ENCODE peak calls at places on chromosome 6, in six cellular contexts. One of them, this sample, is unnamed.
A peak's percentile ranks its signal among the peaks of the same experiment; 100 is the strongest.

GRCh38 chr6:154611241-154611640 is 100.8 kb upstream of the CNKSR3 start:
- DNase-seq in ascending aorta: no peak
- DNase-seq in RWPE1: no peak
- DNase-seq in breast epithelium: no peak
- DNase-seq in body of pancreas: no peak
- DNase-seq in heart left ventricle: no peak
- DNase-seq in this sample: no peak

GRCh38 chr6:27672113-27672799 is 199.4 kb upstream of the ZNF184 start:
- DNase-seq in ascending aorta: no peak
- DNase-seq in RWPE1: no peak
- DNase-seq in breast epithelium: no peak
- DNase-seq in body of pancreas: peak; percentile 6
- DNase-seq in heart left ventricle: no peak
- DNase-seq in this sample: peak; percentile 61

GRCh38 chr6:111837641-111838500 is 35.4 kb downstream of the FYN start:
- DNase-seq in ascending aorta: no peak
- DNase-seq in RWPE1: no peak
- DNase-seq in breast epithelium: no peak
- DNase-seq in body of pancreas: no peak
- DNase-seq in heart left ventricle: no peak
- DNase-seq in this sample: no peak

GRCh38 chr6:43076093-43076927 is at the start of gene PTK7:
- DNase-seq in ascending aorta: no peak
- DNase-seq in RWPE1: no peak
- DNase-seq in breast epithelium: peak; percentile 65
- DNase-seq in body of pancreas: peak; percentile 50
- DNase-seq in heart left ventricle: peak; percentile 46
- DNase-seq in this sample: peak; percentile 80

GRCh38 chr6:28258877-28259777 is at the start of gene NKAPL:
- DNase-seq in ascending aorta: peak; percentile 90
- DNase-seq in RWPE1: no peak
- DNase-seq in breast epithelium: no peak
- DNase-seq in body of pancreas: peak; percentile 78
- DNase-seq in heart left ventricle: peak; percentile 88
- DNase-seq in this sample: peak; percentile 93

GRCh38 chr6:21845018-21845417 is 251.5 kb downstream of the SOX4 start:
- DNase-seq in ascending aorta: no peak
- DNase-seq in RWPE1: no peak
- DNase-seq in breast epithelium: no peak
- DNase-seq in body of pancreas: no peak
- DNase-seq in heart left ventricle: peak; percentile 22
- DNase-seq in this sample: no peak

GRCh38 chr6:134317471-134318131 is at the start of gene SGK1:
- DNase-seq in ascending aorta: no peak
- DNase-seq in RWPE1: peak; percentile 20
- DNase-seq in breast epithelium: no peak
- DNase-seq in body of pancreas: no peak
- DNase-seq in heart left ventricle: no peak
- DNase-seq in this sample: peak; percentile 76

GRCh38 chr6:13711726-13712484 is at the start of gene RANBP9:
- DNase-seq in ascending aorta: peak; percentile 93
- DNase-seq in RWPE1: peak; percentile 75
- DNase-seq in breast epithelium: peak; percentile 77
- DNase-seq in body of pancreas: peak; percentile 92
- DNase-seq in heart left ventricle: peak; percentile 90
- DNase-seq in this sample: peak; percentile 94

GRCh38 chr6:144104898-144105487 is 9.6 kb upstream of the SF3B5 start:
- DNase-seq in ascending aorta: no peak
- DNase-seq in RWPE1: peak; percentile 67
- DNase-seq in breast epithelium: no peak
- DNase-seq in body of pancreas: peak; percentile 64
- DNase-seq in heart left ventricle: peak; percentile 21
- DNase-seq in this sample: peak; percentile 84

GRCh38 chr6:151729829-151730495 is 77.5 kb upstream of the ESR1 start:
- DNase-seq in ascending aorta: no peak
- DNase-seq in RWPE1: no peak
- DNase-seq in breast epithelium: no peak
- DNase-seq in body of pancreas: no peak
- DNase-seq in heart left ventricle: no peak
- DNase-seq in this sample: no peak

GRCh38 chr6:71468038-71468437 is 179.4 kb downstream of the OGFRL1 start:
- DNase-seq in ascending aorta: no peak
- DNase-seq in RWPE1: no peak
- DNase-seq in breast epithelium: no peak
- DNase-seq in body of pancreas: no peak
- DNase-seq in heart left ventricle: no peak
- DNase-seq in this sample: no peak

GRCh38 chr6:110340566-110340965 is 17.6 kb downstream of the METTL24 start:
- DNase-seq in ascending aorta: no peak
- DNase-seq in RWPE1: no peak
- DNase-seq in breast epithelium: no peak
- DNase-seq in body of pancreas: no peak
- DNase-seq in heart left ventricle: no peak
- DNase-seq in this sample: no peak

DNA sequence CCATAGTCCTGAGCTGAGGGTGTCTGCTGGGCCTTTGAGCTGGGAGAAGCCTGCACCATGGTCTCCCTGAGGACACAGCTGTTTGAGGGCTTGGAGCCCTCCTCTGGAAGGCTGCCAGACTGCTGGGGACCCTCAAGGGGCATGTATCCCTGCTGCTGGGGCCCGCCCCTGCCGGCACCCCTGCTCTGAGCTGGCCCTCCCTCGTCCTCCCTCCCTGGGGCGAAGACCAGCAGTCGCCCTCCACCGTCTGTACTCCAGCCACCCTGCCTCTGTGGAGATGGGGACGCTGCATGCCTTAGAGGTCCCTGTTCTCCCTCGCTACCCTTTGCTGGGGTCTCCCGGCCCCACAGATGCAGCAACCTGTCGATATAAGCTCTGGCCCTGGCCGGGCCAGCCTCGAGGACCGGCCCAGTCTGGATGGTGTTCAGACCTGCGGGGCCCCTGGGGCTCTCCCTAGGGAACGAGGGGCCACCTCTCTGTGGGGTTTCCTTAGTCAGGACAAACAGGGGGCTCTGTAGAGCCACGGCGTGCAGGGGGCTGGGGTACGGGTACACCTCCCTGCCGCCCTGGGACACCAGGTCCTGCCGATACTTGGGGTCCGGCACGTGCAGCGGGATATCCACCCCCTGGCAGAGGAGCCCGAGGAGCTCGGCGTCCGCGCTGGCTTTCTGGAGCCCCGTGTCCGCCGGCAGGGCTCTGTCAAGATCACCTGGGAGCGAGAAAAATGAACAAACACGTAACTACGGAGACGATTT is 11.0 kb downstream of the DACT2 start:
- DNase-seq in ascending aorta: no peak
- DNase-seq in RWPE1: no peak
- DNase-seq in breast epithelium: no peak
- DNase-seq in body of pancreas: no peak
- DNase-seq in heart left ventricle: no peak
- DNase-seq in this sample: no peak
- H3K27ac ChIP-seq in ascending aorta: no peak overlapping the region
- H3K27ac ChIP-seq in RWPE1: no peak overlapping the region
- H3K27ac ChIP-seq in breast epithelium: no peak overlapping the region
- H3K27ac ChIP-seq in body of pancreas: no peak overlapping the region
- H3K27ac ChIP-seq in heart left ventricle: no peak overlapping the region
- H3K27ac ChIP-seq in this sample: no peak overlapping the region

GRCh38 chr6:147510949-147511590 is 2.6 kb downstream of the SAMD5 start:
- DNase-seq in ascending aorta: no peak
- DNase-seq in RWPE1: no peak
- DNase-seq in breast epithelium: no peak
- DNase-seq in body of pancreas: no peak
- DNase-seq in heart left ventricle: no peak
- DNase-seq in this sample: no peak

GRCh38 chr6:147508073-147508870 is at the start of gene SAMD5:
- DNase-seq in ascending aorta: peak; percentile 67
- DNase-seq in RWPE1: peak; percentile 69
- DNase-seq in breast epithelium: no peak
- DNase-seq in body of pancreas: peak; percentile 38
- DNase-seq in heart left ventricle: peak; percentile 76
- DNase-seq in this sample: peak; percentile 74

GRCh38 chr6:147507162-147508072 is 1.1 kb upstream of the SAMD5 start:
- DNase-seq in ascending aorta: no peak
- DNase-seq in RWPE1: peak; percentile 22
- DNase-seq in breast epithelium: no peak
- DNase-seq in body of pancreas: no peak
- DNase-seq in heart left ventricle: peak; percentile 23
- DNase-seq in this sample: peak; percentile 8

GRCh38 chr6:147509900-147510299 is 1.4 kb downstream of the SAMD5 start:
- DNase-seq in ascending aorta: no peak
- DNase-seq in RWPE1: no peak
- DNase-seq in breast epithelium: no peak
- DNase-seq in body of pancreas: no peak
- DNase-seq in heart left ventricle: no peak
- DNase-seq in this sample: no peak

GRCh38 chr6:147508871-147509608 is 550 bp downstream of the SAMD5 start:
- DNase-seq in ascending aorta: no peak
- DNase-seq in RWPE1: no peak
- DNase-seq in breast epithelium: no peak
- DNase-seq in body of pancreas: no peak
- DNase-seq in heart left ventricle: no peak
- DNase-seq in this sample: no peak
- TF ChIP-seq CTCF in ascending aorta: no peak
- TF ChIP-seq CTCF in RWPE1: no peak
- TF ChIP-seq CTCF in breast epithelium: no peak
- TF ChIP-seq CTCF in body of pancreas: no peak
- TF ChIP-seq CTCF in heart left ventricle: no peak
- TF ChIP-seq CTCF in this sample: no peak

GRCh38 chr6:139536751-139537617 is 162.5 kb upstream of the CITED2 start:
- DNase-seq in ascending aorta: no peak
- DNase-seq in RWPE1: no peak
- DNase-seq in breast epithelium: no peak
- DNase-seq in body of pancreas: peak; percentile 53
- DNase-seq in heart left ventricle: no peak
- DNase-seq in this sample: no peak
- H3K27ac ChIP-seq in ascending aorta: no peak overlapping the region
- H3K27ac ChIP-seq in RWPE1: no peak overlapping the region
- H3K27ac ChIP-seq in breast epithelium: no peak overlapping the region
- H3K27ac ChIP-seq in body of pancreas: peak overlapping the region; percentile 80
- H3K27ac ChIP-seq in heart left ventricle: no peak overlapping the region
- H3K27ac ChIP-seq in this sample: no peak overlapping the region

GRCh38 chr6:25886066-25886465 is 12.0 kb upstream of the SLC17A3 start:
- DNase-seq in ascending aorta: no peak
- DNase-seq in RWPE1: no peak
- DNase-seq in breast epithelium: no peak
- DNase-seq in body of pancreas: no peak
- DNase-seq in heart left ventricle: no peak
- DNase-seq in this sample: no peak

GRCh38 chr6:25893778-25894177 is 19.7 kb upstream of the SLC17A3 start:
- DNase-seq in ascending aorta: no peak
- DNase-seq in RWPE1: no peak
- DNase-seq in breast epithelium: no peak
- DNase-seq in body of pancreas: no peak
- DNase-seq in heart left ventricle: no peak
- DNase-seq in this sample: no peak

GRCh38 chr6:25892877-25893276 is 18.8 kb upstream of the SLC17A3 start:
- DNase-seq in ascending aorta: no peak
- DNase-seq in RWPE1: no peak
- DNase-seq in breast epithelium: no peak
- DNase-seq in body of pancreas: no peak
- DNase-seq in heart left ventricle: no peak
- DNase-seq in this sample: no peak

GRCh38 chr6:25895773-25896172 is 21.7 kb upstream of the SLC17A3 start:
- DNase-seq in ascending aorta: no peak
- DNase-seq in RWPE1: no peak
- DNase-seq in breast epithelium: no peak
- DNase-seq in body of pancreas: no peak
- DNase-seq in heart left ventricle: no peak
- DNase-seq in this sample: peak; percentile 57

DNA sequence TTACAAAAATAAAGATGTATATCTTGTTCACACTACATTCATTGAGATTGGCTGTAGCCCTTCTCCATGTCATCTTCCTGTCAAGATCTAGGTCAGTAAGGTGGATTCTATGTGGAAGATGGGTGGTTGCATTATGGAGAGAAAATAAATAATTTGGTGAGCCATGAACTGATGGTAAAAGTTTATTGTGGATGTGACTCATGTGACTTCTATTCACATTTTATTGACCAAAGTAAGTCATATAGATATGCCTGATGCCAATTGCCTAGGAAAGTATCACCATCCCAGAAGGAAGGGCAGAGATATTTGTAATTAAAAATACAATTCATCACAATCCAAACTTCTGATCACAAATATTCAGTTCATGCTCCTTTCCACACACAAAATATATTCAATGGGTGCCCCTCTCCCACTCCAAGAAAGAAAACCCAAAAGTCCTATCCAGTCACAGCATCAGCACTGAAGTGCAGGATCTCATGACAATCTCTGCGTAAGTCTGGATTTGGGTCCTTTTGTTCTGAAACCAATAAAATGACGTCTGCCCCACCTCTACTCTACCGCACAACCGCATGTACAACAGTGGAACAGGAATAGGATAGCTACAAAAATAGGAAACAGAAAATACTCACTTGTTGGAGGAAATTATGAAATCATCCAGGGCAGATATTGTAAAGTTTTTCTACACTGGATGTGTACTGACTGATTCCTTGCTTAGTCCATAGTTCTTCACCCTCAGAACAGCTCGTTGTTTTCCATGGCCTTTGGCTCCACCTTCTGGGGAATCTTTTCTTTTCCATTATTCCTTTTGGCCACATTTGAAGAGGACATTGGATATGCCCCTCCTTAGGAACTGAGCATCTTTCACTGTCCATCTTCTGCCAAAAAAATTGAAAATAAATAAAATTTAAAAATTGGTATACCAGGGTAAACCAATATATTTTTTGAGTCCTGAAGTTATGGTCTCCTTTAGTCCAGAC is 16.1 kb upstream of the SLC17A3 start:
- DNase-seq in ascending aorta: no peak
- DNase-seq in RWPE1: peak; percentile 30
- DNase-seq in breast epithelium: no peak
- DNase-seq in body of pancreas: peak; percentile 44
- DNase-seq in heart left ventricle: no peak
- DNase-seq in this sample: peak; percentile 67
- TF ChIP-seq CTCF in ascending aorta: peak; percentile 55
- TF ChIP-seq CTCF in RWPE1: peak; percentile 46
- TF ChIP-seq CTCF in breast epithelium: no peak
- TF ChIP-seq CTCF in body of pancreas: peak; percentile 61
- TF ChIP-seq CTCF in heart left ventricle: peak; percentile 34
- TF ChIP-seq CTCF in this sample: peak; percentile 57

DNA sequence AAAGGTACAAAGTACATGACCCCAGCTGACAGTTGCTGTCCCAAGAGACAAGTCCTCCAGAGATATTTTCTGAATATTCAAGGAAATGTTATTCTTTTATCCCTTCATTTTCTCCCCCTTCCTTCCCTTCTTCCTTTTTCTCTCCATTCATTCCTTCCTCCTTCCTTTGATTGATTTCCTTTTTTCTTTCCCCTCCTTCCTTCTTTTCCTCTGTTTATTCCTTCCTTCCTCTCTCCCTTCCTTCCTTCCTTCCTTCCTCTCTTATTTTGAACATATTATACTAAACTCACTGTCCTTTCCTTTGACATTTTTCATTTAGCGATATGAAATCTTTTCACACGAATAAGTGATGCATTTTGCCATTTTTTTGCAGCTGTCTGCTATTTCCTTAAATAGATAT is 73.2 kb upstream of the HDDC2 start:
- DNase-seq in ascending aorta: no peak
- DNase-seq in RWPE1: no peak
- DNase-seq in breast epithelium: no peak
- DNase-seq in body of pancreas: no peak
- DNase-seq in heart left ventricle: no peak
- DNase-seq in this sample: no peak
- H3K27ac ChIP-seq in ascending aorta: no peak overlapping the region
- H3K27ac ChIP-seq in RWPE1: no peak overlapping the region
- H3K27ac ChIP-seq in breast epithelium: no peak overlapping the region
- H3K27ac ChIP-seq in body of pancreas: no peak overlapping the region
- H3K27ac ChIP-seq in heart left ventricle: no peak overlapping the region
- H3K27ac ChIP-seq in this sample: no peak overlapping the region

This sample was measured in cardiac muscle cell.